ENCODE peak calls at places on chromosomes 4 and X, in five cellular contexts. W, E, A, N and J are unnamed samples.

GRCh38 chr4:121790976-121791375 is 10.1 kb upstream of the EXOSC9 start:
- DNase-seq in W (no peak), E (no peak), A (no peak), N (no peak), J (no peak)

GRCh38 chrX:154082396-154083133 is 15.0 kb downstream of the MECP2 start:
- DNase-seq in W (no peak), E (no peak), A (no peak), N (peak), J (no peak)

GRCh38 chr4:170122252-170122651 is 32.5 kb upstream of the AADAT start:
- DNase-seq in W (no peak), E (no peak), A (no peak), N (no peak), J (no peak)

GRCh38 chrX:52422884-52423283 is 54.1 kb downstream of the XAGE2 start:
- DNase-seq in W (no peak), E (no peak), A (no peak), N (peak), J (no peak)

GRCh38 chrX:13647709-13648212 is 5.2 kb upstream of the TCEANC start:
- DNase-seq in W (no peak), E (peak), A (peak), N (peak), J (peak)

GRCh38 chrX:9231491-9231890 is 197.6 kb upstream of the FAM9B start:
- DNase-seq in W (no peak), E (no peak), A (no peak), N (no peak), J (no peak)

GRCh38 chrX:28794751-28795150 is 207.5 kb downstream of the IL1RAPL1 start:
- DNase-seq in W (no peak), E (no peak), A (no peak), N (no peak), J (no peak)

GRCh38 chrX:27675493-27675892 is 85.3 kb downstream of the DCAF8L2 start:
- DNase-seq in W (no peak), E (no peak), A (no peak), N (peak), J (no peak)

GRCh38 chr4:96729641-96730040 is 889.7 kb downstream of the PDHA2 start:
- DNase-seq in W (no peak), E (no peak), A (no peak), N (peak), J (no peak)

GRCh38 chr4:132488555-132488954 is 660.5 kb upstream of the PCDH10 start:
- DNase-seq in W (no peak), E (no peak), A (no peak), N (no peak), J (no peak)

GRCh38 chrX:15834827-15835595 is 19.6 kb downstream of the AP1S2 start:
- DNase-seq in W (no peak), E (no peak), A (no peak), N (no peak), J (no peak)

GRCh38 chr4:143386812-143387211 is 50.1 kb downstream of the GAB1 start:
- DNase-seq in W (no peak), E (no peak), A (no peak), N (peak), J (no peak)

GRCh38 chr4:155548173-155548572 is 118.5 kb upstream of the GUCY1A1 start:
- DNase-seq in W (no peak), E (no peak), A (no peak), N (no peak), J (no peak)
- H3K4me3 ChIP-seq in W (no peak), E (no peak), A (no peak), N (no peak), J (no peak)

GRCh38 chr4:157372154-157372553 is 151.6 kb downstream of the GRIA2 start:
- DNase-seq in W (no peak), E (no peak), A (no peak), N (no peak), J (no peak)
- H3K4me3 ChIP-seq in W (no peak), E (no peak), A (no peak), N (no peak), J (no peak)

DNA sequence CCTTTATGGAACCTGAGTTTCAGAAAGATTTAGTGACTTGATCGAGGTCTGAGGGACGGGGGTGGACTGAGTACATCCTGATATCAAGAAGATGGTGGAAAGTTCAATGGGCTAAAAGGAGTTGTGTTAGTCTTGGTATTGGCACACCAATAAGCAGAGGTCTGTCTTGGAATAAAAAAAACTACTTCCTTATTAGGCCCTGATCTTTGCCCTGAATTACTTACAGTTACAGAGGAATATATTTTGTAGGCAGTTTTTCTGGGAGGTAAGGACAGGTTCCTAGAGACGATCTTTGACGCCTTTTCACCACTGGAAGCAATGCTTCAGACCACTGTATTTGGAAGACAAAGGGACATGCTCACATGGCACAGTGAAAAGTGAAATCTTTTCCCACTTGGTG is 673 bp upstream of the XK start:
- DNase-seq in W (no peak), E (no peak), A (no peak), N (no peak), J (peak)
- H3K4me3 ChIP-seq in W (peak), E (peak), A (no peak), N (no peak), J (peak)

DNA sequence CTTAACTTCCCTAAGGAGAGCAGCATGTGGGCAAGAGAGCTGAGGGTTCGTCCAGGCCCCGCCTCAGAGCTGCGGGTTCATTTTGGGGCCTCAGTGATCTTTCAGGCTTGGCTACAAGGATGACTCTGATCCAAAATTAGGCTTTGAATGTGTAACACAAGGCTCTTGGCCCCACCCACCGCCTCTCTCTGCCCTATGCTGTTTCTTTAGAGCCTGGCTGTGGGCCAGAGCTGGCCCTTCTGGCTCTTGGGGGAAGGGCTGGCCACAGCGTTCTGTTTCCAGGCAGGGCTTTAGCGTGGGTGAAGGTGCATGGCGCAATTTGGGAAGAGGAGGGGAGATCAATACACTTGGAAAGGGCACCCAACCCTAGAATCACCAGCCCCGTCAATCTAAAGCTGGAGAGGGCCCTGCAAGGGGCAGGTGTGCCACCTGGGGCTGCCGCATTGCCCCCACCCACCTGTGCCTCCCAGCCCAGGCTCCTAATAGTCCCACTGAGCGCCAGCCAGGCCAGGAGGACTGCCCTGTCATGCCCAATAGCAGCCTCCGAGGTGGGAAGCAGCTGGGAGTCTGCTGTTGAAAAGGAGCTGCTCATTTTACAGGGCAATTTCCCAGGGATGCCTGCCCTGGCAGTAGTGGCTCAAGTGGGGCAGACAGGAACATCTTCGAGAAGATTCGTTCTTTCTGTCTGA is 84.5 kb upstream of the MAML3 start:
- DNase-seq in W (peak), E (peak), A (peak), N (peak), J (peak)
- H3K4me3 ChIP-seq in W (peak), E (peak), A (no peak), N (peak), J (no peak)

GRCh38 chr4:30330894-30331652 is 389.1 kb upstream of the PCDH7 start:
- DNase-seq in W (no peak), E (no peak), A (no peak), N (no peak), J (no peak)
- H3K4me3 ChIP-seq in W (no peak), E (no peak), A (no peak), N (no peak), J (no peak)

DNA sequence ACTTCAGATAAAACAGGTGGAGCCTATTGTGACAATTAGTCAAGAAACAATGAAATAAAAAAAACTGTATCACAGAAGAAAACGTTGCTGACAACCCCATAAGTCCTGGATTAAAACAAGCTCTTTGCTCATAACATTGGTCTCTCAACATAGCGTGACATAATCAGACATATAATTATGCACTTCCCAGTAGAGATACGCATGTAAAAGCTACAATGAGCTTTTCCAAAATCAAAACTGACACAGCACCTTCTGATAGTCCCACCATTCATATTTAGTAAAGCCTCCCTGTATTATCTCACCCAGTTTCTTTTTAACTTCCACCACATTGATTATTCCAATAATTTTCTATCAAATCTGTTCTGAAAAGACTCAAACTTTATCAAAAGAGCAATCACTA is 372.1 kb upstream of the SMIM31 start:
- DNase-seq in W (no peak), E (no peak), A (no peak), N (no peak), J (no peak)
- H3K4me3 ChIP-seq in W (no peak), E (no peak), A (no peak), N (no peak), J (no peak)

DNA sequence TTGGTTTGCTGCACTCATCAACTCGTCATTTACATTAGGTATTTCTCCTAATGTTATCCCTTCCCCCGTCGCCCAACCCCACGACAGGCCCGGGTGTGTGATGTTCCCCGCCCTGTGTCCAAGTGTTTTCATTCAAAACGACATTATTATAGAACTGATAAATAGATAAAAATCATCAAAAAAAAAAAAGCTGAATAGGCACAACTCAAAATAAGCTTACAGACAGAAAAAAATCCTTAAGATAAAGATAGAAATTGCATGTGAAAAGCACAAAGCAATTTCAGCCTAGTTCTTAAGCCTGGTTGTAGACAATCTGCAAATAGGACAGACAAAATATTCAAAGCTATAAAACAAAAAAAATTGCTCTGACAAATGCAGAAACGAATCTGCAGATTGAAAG is 142.9 kb upstream of the LNX1 start:
- DNase-seq in W (no peak), E (no peak), A (no peak), N (no peak), J (no peak)
- H3K4me3 ChIP-seq in W (no peak), E (no peak), A (no peak), N (no peak), J (no peak)

DNA sequence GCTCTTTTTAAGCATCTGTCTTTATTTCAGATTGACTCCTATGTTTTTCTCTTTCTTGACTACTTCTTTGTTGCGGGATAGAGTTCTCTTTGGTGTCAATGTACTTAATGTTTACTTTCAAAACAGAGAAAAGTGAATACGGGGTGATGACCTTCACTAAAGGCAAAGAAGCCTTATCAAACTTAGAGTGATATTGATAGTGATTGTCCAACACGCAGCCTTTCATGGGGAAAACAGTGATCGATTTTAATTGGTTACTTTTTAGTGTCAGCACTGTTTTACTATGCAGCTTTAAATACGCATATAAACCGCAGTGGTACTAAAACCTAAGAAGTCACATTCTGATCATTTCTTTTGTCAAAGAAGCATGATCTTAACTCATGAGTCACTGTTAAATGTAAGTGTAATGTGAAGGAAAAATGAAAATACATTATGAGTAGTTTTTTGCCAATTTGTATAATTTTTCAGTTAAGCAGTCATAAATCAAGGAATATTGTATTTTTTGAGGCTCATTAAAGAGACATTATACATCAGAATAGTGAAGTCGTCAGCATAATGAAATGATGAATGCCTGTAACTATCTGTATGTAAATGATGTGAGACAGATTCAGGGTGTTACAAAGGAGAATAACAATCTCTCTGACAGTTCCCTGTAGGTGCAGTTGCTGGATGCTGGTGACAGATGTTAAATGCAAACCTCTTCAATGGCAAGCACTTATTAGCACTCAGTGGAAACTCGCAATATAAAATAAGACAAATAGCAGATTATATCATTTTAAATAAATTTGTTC is 2082.8 kb upstream of the TENM3 start:
- DNase-seq in W (no peak), E (no peak), A (no peak), N (no peak), J (no peak)
- H3K4me3 ChIP-seq in W (no peak), E (no peak), A (no peak), N (no peak), J (no peak)